ENCODE peak calls at places on chromosomes 11 and 22, in ten cellular contexts. F, E, S, O, Y, N, J, M, Q and T are unnamed samples.

GRCh38 chr22:26671317-26672059 is 14.1 kb downstream of the MIAT start:
- DNase-seq in O (peak), Q (no peak), F (peak), N (peak), J (no peak), E (no peak), Y (no peak), M (peak), S (no peak), T (no peak)

GRCh38 chr11:66693356-66694055 is 15.8 kb upstream of the RBM4B start:
- DNase-seq in O (no peak), J (no peak), S (no peak), F (no peak), N (no peak), E (no peak), Q (no peak), M (no peak), Y (no peak), T (no peak)

GRCh38 chr11:39651857-39652461 is 1807.5 kb downstream of the LRRC4C start:
- DNase-seq in M (no peak), F (no peak), Q (no peak), O (no peak), J (no peak), E (no peak), Y (no peak), N (no peak), S (no peak), T (no peak)

GRCh38 chr11:121106812-121107211 is 5.8 kb downstream of the TECTA start:
- DNase-seq in Y (no peak), J (no peak), E (no peak), F (no peak), N (no peak), S (no peak), O (no peak), M (no peak), Q (no peak), T (no peak)

GRCh38 chr22:23216331-23217170 is 36.2 kb downstream of the BCR start:
- DNase-seq in N (no peak), E (no peak), F (no peak), J (no peak), Y (no peak), S (no peak), M (peak), O (no peak), Q (no peak), T (no peak)

GRCh38 chr22:47251911-47252310 is 489.5 kb downstream of the TBC1D22A start:
- DNase-seq in Q (no peak), M (no peak), Y (no peak), F (peak), J (no peak), N (no peak), O (no peak), E (no peak), S (no peak), T (no peak)

GRCh38 chr22:41256898-41257260 is 16.1 kb upstream of the CHADL start:
- DNase-seq in O (no peak), J (no peak), M (no peak), F (no peak), S (peak), E (no peak), Q (peak), N (no peak), Y (no peak), T (no peak)

GRCh38 chr11:68047437-68048290 is 8.8 kb downstream of the TCIRG1 start:
- DNase-seq in J (no peak), Y (no peak), F (no peak), N (no peak), Q (no peak), O (peak), S (no peak), E (no peak), M (no peak), T (no peak)

GRCh38 chr11:92168936-92169335 is 55.7 kb upstream of the FAT3 start:
- DNase-seq in E (no peak), M (no peak), Q (no peak), O (no peak), Y (no peak), J (no peak), S (no peak), N (no peak), F (no peak), T (no peak)

GRCh38 chr22:50481440-50482106 is at the start of gene ADM2:
- DNase-seq in F (peak), S (no peak), Y (peak), E (no peak), N (peak), O (peak), J (no peak), Q (no peak), M (no peak), T (peak)

GRCh38 chr11:12692238-12693074 is 18.2 kb downstream of the TEAD1 start:
- DNase-seq in J (peak), O (no peak), M (no peak), Y (peak), F (peak), E (peak), S (peak), Q (peak), N (peak), T (no peak)

GRCh38 chr11:91350931-91351330 is 873.7 kb upstream of the FAT3 start:
- DNase-seq in O (no peak), S (no peak), F (no peak), E (no peak), M (no peak), N (no peak), J (no peak), Q (no peak), Y (no peak), T (no peak)

GRCh38 chr22:19448076-19448607 is 631 bp upstream of the C22orf39 start:
- DNase-seq in S (peak), O (peak), N (peak), Y (no peak), M (peak), J (peak), Q (peak), F (peak), E (no peak), T (peak)

GRCh38 chr11:83970061-83970671 is 684.0 kb upstream of the CCDC90B start:
- DNase-seq in O (no peak), E (no peak), Y (no peak), S (no peak), N (no peak), F (no peak), M (peak), Q (no peak), J (no peak), T (no peak)

GRCh38 chr22:20137671-20138416 is 6.2 kb downstream of the ZDHHC8 start:
- DNase-seq in F (no peak), E (no peak), M (no peak), Y (no peak), J (no peak), S (no peak), N (no peak), O (no peak), Q (no peak), T (no peak)

GRCh38 chr22:39405346-39406085 is 5.9 kb downstream of the TAB1 start:
- DNase-seq in J (no peak), M (no peak), S (peak), Q (peak), Y (peak), E (no peak), F (no peak), O (no peak), N (no peak), T (no peak)

GRCh38 chr22:28208036-28208435 is 289.0 kb upstream of the PITPNB start:
- DNase-seq in Y (no peak), Q (peak), F (no peak), J (no peak), M (no peak), N (no peak), S (peak), O (no peak), E (no peak), T (no peak)

GRCh38 chr22:27133951-27134664 is 476.7 kb downstream of the MIAT start:
- DNase-seq in F (no peak), N (peak), E (no peak), S (peak), M (peak), J (peak), Q (peak), O (peak), Y (peak), T (no peak)

GRCh38 chr11:78397398-78397797 is 20.2 kb downstream of the GAB2 start:
- DNase-seq in Y (no peak), F (no peak), O (no peak), E (no peak), M (peak), Q (no peak), J (no peak), N (no peak), S (no peak), T (no peak)

GRCh38 chr11:990101-990500 is 46.4 kb downstream of the MUC6 start:
- DNase-seq in E (no peak), M (no peak), F (no peak), N (no peak), Y (no peak), O (no peak), S (no peak), J (no peak), Q (no peak), T (no peak)

GRCh38 chr11:11579012-11579755 is 42.6 kb downstream of the GALNT18 start:
- DNase-seq in S (no peak), J (no peak), N (no peak), O (no peak), F (no peak), M (no peak), Q (no peak), Y (no peak), E (no peak), T (peak)

GRCh38 chr11:131685906-131686305 is 315.5 kb downstream of the NTM start:
- DNase-seq in F (no peak), O (no peak), S (no peak), M (no peak), N (no peak), Y (no peak), J (no peak), Q (no peak), E (no peak), T (no peak)

GRCh38 chr11:126308271-126308671 is 4.4 kb downstream of the DCPS start:
- DNase-seq in S (no peak), M (no peak), N (no peak), J (no peak), Y (no peak), E (no peak), F (no peak), Q (no peak), O (no peak), T (no peak)

GRCh38 chr11:57167125-57167839 is 14.5 kb upstream of the LRRC55 start:
- DNase-seq in O (no peak), Y (no peak), E (no peak), S (no peak), N (no peak), M (no peak), J (no peak), Q (no peak), F (no peak), T (no peak)

GRCh38 chr11:32893947-32894827 is 1.6 kb downstream of the QSER1 start:
- DNase-seq in M (peak), F (no peak), O (peak), S (peak), Y (no peak), Q (peak), N (peak), E (peak), J (peak), T (peak)

GRCh38 chr11:110311783-110312578 is 15.6 kb upstream of the RDX start:
- DNase-seq in F (no peak), Y (no peak), M (peak), J (peak), N (no peak), E (no peak), O (no peak), S (peak), Q (peak), T (no peak)

GRCh38 chr11:119114351-119114750 is 7.0 kb upstream of the HINFP start:
- DNase-seq in J (no peak), N (no peak), Q (no peak), O (no peak), Y (no peak), S (no peak), F (no peak), M (no peak), E (no peak), T (no peak)

GRCh38 chr11:64803163-64803845 is at the start of gene MAP4K2:
- DNase-seq in O (peak), N (peak), Y (peak), F (peak), J (peak), E (peak), S (peak), M (peak), Q (peak), T (peak)
- TF ChIP-seq CTCF in O (no peak), N (peak), Y (no peak), F (peak), J (peak), E (no peak), S (no peak), M (no peak), Q (no peak), T (peak)

GRCh38 chr11:35274909-35275807 is 136.2 kb downstream of the CD44 start:
- DNase-seq in Q (no peak), N (peak), O (no peak), E (no peak), S (no peak), M (no peak), F (no peak), J (peak), Y (no peak), T (no peak)
- TF ChIP-seq CTCF in Q (no peak), N (no peak), O (no peak), E (no peak), S (no peak), M (no peak), F (no peak), J (no peak), Y (no peak), T (no peak)

GRCh38 chr11:75582935-75583709 is 21.1 kb downstream of the SERPINH1 start:
- DNase-seq in M (peak), Y (no peak), Q (peak), N (peak), S (peak), F (peak), E (no peak), J (peak), O (peak), T (peak)
- TF ChIP-seq CTCF in M (peak), Y (peak), Q (no peak), N (no peak), S (peak), F (peak), E (no peak), J (peak), O (no peak), T (peak)

DNA sequence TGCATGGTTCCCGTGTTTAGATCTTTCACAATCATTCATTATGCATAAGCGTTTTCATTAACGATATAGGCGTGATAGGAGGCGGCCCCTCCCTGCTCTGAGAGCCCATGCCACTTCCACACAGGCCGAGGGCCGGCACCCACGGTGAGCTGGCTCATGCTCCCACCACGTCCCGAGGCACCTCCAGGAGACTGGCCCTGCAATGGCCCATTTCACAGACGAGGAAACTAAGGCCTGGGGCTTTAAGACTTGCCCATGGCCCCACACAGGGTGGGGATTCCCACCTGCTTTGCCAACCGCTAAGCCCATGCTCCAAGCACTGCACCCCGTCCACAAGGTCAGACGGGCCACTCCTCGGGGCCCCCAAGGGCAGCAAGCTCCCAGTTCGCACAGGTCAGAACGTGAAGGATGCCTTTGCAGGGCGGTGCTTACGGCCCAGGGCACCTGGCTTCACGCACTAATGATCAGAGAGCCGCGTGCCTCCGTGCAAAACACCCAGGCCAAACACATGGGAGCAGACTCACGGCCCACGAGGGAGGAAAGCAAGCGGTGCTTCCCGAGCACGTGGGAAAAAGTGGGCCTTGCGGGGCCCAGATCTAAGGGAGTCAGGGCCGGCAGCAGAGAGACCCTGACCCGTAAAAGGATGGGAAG is 8.3 kb downstream of the OSBPL5 start:
- DNase-seq in M (no peak), E (no peak), Y (no peak), S (no peak), Q (no peak), N (no peak), J (no peak), O (no peak), F (no peak), T (no peak)
- TF ChIP-seq CTCF in M (no peak), E (no peak), Y (no peak), S (no peak), Q (no peak), N (no peak), J (no peak), O (no peak), F (no peak), T (no peak)

GRCh38 chr11:75350743-75351540 is 519 bp downstream of the ARRB1 start:
- DNase-seq in J (no peak), N (no peak), F (peak), E (no peak), Q (peak), Y (no peak), S (peak), O (no peak), M (no peak), T (peak)
- TF ChIP-seq CTCF in J (no peak), N (no peak), F (no peak), E (no peak), Q (no peak), Y (no peak), S (no peak), O (no peak), M (no peak), T (peak)

GRCh38 chr11:117439256-117439655 is 111.6 kb downstream of the CEP164 start:
- DNase-seq in J (no peak), M (no peak), E (no peak), N (no peak), S (no peak), Y (no peak), O (no peak), Q (no peak), F (no peak), T (no peak)
- TF ChIP-seq CTCF in J (no peak), M (no peak), E (no peak), N (no peak), S (no peak), Y (no peak), O (no peak), Q (no peak), F (no peak), T (no peak)

DNA sequence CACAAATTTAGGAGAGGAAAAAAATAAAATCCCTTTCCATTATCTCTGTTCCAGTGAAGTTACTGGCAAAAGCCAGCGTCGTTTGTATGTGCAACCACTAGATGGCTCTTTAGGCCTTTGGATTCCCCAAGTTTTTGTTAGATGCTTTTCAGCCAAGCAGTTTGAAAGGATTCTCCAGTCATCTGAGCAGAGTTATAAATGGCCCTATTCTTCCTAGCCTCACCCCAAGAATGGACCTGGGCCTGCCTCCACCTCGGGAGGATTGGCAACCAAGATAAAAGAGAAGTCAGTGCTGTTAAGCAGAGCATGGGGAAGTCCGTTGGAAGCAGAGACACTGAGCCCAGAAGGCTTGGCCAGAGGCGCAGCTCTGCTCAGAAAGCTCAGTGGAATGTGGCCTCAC is 15.4 kb downstream of the FAM181B start:
- DNase-seq in J (peak), Q (peak), O (peak), S (peak), E (peak), F (no peak), M (peak), Y (no peak), N (peak), T (peak)
- TF ChIP-seq CTCF in J (peak), Q (peak), O (peak), S (peak), E (peak), F (peak), M (peak), Y (peak), N (peak), T (peak)

GRCh38 chr11:79950172-79950571 is 509.3 kb upstream of the TENM4 start:
- DNase-seq in J (no peak), F (no peak), Y (no peak), N (no peak), S (no peak), O (no peak), Q (no peak), M (no peak), E (no peak), T (no peak)
- TF ChIP-seq CTCF in J (no peak), F (no peak), Y (no peak), N (no peak), S (no peak), O (no peak), Q (no peak), M (no peak), E (peak), T (peak)